ENCODE peak calls at places on chromosomes 11 and 22, in four cellular contexts. U, I, Y and P are unnamed samples.
A peak's percentile ranks its signal among the peaks of the same experiment; 100 is the strongest.

GRCh38 chr11:58301576-58301975 is 33.5 kb upstream of the OR10W1 start:
- DNase-seq in U (no peak), I (no peak), Y (no peak), P (no peak)

GRCh38 chr22:31898911-31899310 is 45.4 kb upstream of the YWHAH start:
- DNase-seq in U (no peak), I (no peak), Y (no peak), P (no peak)

GRCh38 chr22:49670610-49671330 is 156.9 kb downstream of the BRD1 start:
- DNase-seq in U (no peak), I (peak; percentile 55), Y (no peak), P (no peak)

GRCh38 chr11:77557553-77557952 is 32.2 kb upstream of the AQP11 start:
- DNase-seq in U (peak; percentile 46), I (no peak), Y (no peak), P (peak; percentile 17)

GRCh38 chr11:32511926-32512325 is 71.7 kb upstream of the EIF3M start:
- DNase-seq in U (no peak), I (no peak), Y (no peak), P (no peak)

GRCh38 chr11:117456027-117456720 is 128.5 kb downstream of the CEP164 start:
- DNase-seq in U (no peak), I (no peak), Y (no peak), P (no peak)

GRCh38 chr11:74532496-74533246 is 39.1 kb upstream of the LIPT2 start:
- DNase-seq in U (no peak), I (no peak), Y (no peak), P (no peak)

GRCh38 chr22:42641801-42642413 is 1.5 kb upstream of the ATP5MGL start:
- DNase-seq in U (no peak), I (no peak), Y (no peak), P (no peak)

GRCh38 chr11:58979222-58979621 is 39.9 kb downstream of the GLYATL1 start:
- DNase-seq in U (no peak), I (no peak), Y (no peak), P (no peak)

GRCh38 chr11:2215561-2216399 is 44.2 kb upstream of the TH start:
- DNase-seq in U (no peak), I (no peak), Y (no peak), P (no peak)

GRCh38 chr11:47111318-47111804 is 65.3 kb downstream of the ARFGAP2 start:
- DNase-seq in U (no peak), I (peak; percentile 8), Y (no peak), P (no peak)

GRCh38 chr22:23789638-23790037 is 2.9 kb downstream of the SMARCB1 start:
- DNase-seq in U (no peak), I (no peak), Y (no peak), P (no peak)

GRCh38 chr22:38827510-38827909 is 16.3 kb downstream of the NPTXR start:
- DNase-seq in U (no peak), I (no peak), Y (no peak), P (no peak)